ENCODE peak calls at places on chromosomes 12 and 14, in seven cellular contexts. D, E, P, H, X, V and R are unnamed samples.

GRCh38 chr12:46472893-46473633 is 100.5 kb upstream of the SLC38A2 start:
- DNase-seq in D (no peak), E (no peak), P (no peak), H (no peak), X (no peak), V (no peak), R (peak)

GRCh38 chr12:123532021-123532420 is 1.5 kb downstream of the RILPL1 start:
- DNase-seq in D (peak), E (no peak), P (peak), H (no peak), X (no peak), V (no peak), R (no peak)

GRCh38 chr14:22226381-22226780 is 362.6 kb downstream of the DAD1 start:
- DNase-seq in D (peak), E (no peak), P (peak), H (no peak), X (no peak), V (no peak), R (peak)

GRCh38 chr12:106566771-106567170 is 16.0 kb upstream of the RFX4 start:
- DNase-seq in D (no peak), E (no peak), P (no peak), H (no peak), X (no peak), V (no peak), R (no peak)

GRCh38 chr12:49566361-49566760 is 1.6 kb downstream of the MCRS1 start:
- DNase-seq in D (no peak), E (no peak), P (no peak), H (no peak), X (no peak), V (no peak), R (no peak)

GRCh38 chr12:2347844-2348476 is 295.2 kb downstream of the CACNA1C start:
- DNase-seq in D (no peak), E (no peak), P (no peak), H (no peak), X (no peak), V (no peak), R (no peak)

GRCh38 chr12:39764944-39765560 is 145.4 kb upstream of the ABCD2 start:
- DNase-seq in D (peak), E (peak), P (no peak), H (no peak), X (no peak), V (peak), R (peak)

GRCh38 chr12:86712425-86712843 is 456.2 kb upstream of the MGAT4C start:
- DNase-seq in D (no peak), E (peak), P (peak), H (no peak), X (no peak), V (peak), R (peak)

GRCh38 chr12:78392918-78393317 is 471.7 kb upstream of the SYT1 start:
- DNase-seq in D (no peak), E (no peak), P (no peak), H (no peak), X (no peak), V (peak), R (peak)